ENCODE peak calls at places on chromosomes 13 and 19, in ten cellular contexts. W, J, C, B, A, L, F, N, Z and Q are unnamed samples.

GRCh38 chr13:113897161-113897560 is 33.3 kb upstream of the GAS6 start:
- DNase-seq in W (peak), J (no peak), C (no peak), B (no peak), A (peak), L (no peak), F (no peak), N (no peak), Z (peak), Q (no peak)

GRCh38 chr13:31908696-31909386 is 122.7 kb upstream of the FRY start:
- DNase-seq in W (no peak), J (no peak), C (no peak), B (no peak), A (peak), L (no peak), F (no peak), N (no peak), Z (no peak), Q (no peak)

GRCh38 chr13:32883501-32883900 is 132.7 kb upstream of the KL start:
- DNase-seq in W (peak), J (no peak), C (no peak), B (no peak), A (peak), L (peak), F (no peak), N (peak), Z (no peak), Q (peak)

GRCh38 chr13:50129923-50130685 is 114.9 kb downstream of the KCNRG start:
- DNase-seq in W (no peak), J (no peak), C (peak), B (peak), A (peak), L (peak), F (no peak), N (peak), Z (no peak), Q (no peak)

GRCh38 chr19:13588953-13589833 is 82.9 kb upstream of the CACNA1A start:
- DNase-seq in W (peak), J (peak), C (peak), B (peak), A (peak), L (peak), F (peak), N (peak), Z (no peak), Q (no peak)

GRCh38 chr13:99980201-99981114 is 1.1 kb upstream of the ZIC2 start:
- DNase-seq in W (peak), J (peak), C (peak), B (no peak), A (peak), L (peak), F (peak), N (no peak), Z (peak), Q (no peak)

GRCh38 chr19:27671876-27672275 is 1541.1 kb downstream of the UQCRFS1 start:
- DNase-seq in W (no peak), J (no peak), C (no peak), B (no peak), A (no peak), L (no peak), F (no peak), N (no peak), Z (no peak), Q (no peak)

GRCh38 chr13:108357228-108357627 is 87.7 kb downstream of the TNFSF13B start:
- DNase-seq in W (no peak), J (no peak), C (no peak), B (no peak), A (no peak), L (no peak), F (no peak), N (no peak), Z (no peak), Q (no peak)

GRCh38 chr19:46426506-46427162 is 2.1 kb downstream of the PNMA8C start:
- DNase-seq in W (peak), J (peak), C (peak), B (peak), A (peak), L (no peak), F (no peak), N (peak), Z (no peak), Q (no peak)

GRCh38 chr13:30421093-30422055 is 919 bp upstream of the UBE2L5 start:
- DNase-seq in W (peak), J (peak), C (peak), B (peak), A (peak), L (peak), F (peak), N (peak), Z (peak), Q (no peak)

GRCh38 chr19:3506384-3507340 is 551 bp downstream of the FZR1 start:
- DNase-seq in W (no peak), J (no peak), C (no peak), B (peak), A (peak), L (peak), F (peak), N (peak), Z (no peak), Q (no peak)

GRCh38 chr19:38544569-38545315 is 73.0 kb downstream of the MAP4K1 start:
- DNase-seq in W (no peak), J (no peak), C (no peak), B (no peak), A (peak), L (no peak), F (no peak), N (no peak), Z (peak), Q (peak)

GRCh38 chr19:4678881-4679379 is 8.8 kb upstream of the MYDGF start:
- DNase-seq in W (peak), J (no peak), C (no peak), B (no peak), A (peak), L (no peak), F (no peak), N (no peak), Z (no peak), Q (peak)

GRCh38 chr13:49444517-49445395 is 682 bp downstream of the SETDB2 start:
- DNase-seq in W (peak), J (peak), C (no peak), B (no peak), A (peak), L (peak), F (peak), N (peak), Z (peak), Q (no peak)

GRCh38 chr13:80161896-80162295 is 179.0 kb downstream of the SPRY2 start:
- DNase-seq in W (no peak), J (no peak), C (no peak), B (no peak), A (peak), L (no peak), F (no peak), N (no peak), Z (no peak), Q (no peak)

GRCh38 chr19:6692027-6692426 is 22.1 kb upstream of the TNFSF14 start:
- DNase-seq in W (no peak), J (no peak), C (peak), B (no peak), A (no peak), L (no peak), F (no peak), N (no peak), Z (no peak), Q (no peak)

DNA sequence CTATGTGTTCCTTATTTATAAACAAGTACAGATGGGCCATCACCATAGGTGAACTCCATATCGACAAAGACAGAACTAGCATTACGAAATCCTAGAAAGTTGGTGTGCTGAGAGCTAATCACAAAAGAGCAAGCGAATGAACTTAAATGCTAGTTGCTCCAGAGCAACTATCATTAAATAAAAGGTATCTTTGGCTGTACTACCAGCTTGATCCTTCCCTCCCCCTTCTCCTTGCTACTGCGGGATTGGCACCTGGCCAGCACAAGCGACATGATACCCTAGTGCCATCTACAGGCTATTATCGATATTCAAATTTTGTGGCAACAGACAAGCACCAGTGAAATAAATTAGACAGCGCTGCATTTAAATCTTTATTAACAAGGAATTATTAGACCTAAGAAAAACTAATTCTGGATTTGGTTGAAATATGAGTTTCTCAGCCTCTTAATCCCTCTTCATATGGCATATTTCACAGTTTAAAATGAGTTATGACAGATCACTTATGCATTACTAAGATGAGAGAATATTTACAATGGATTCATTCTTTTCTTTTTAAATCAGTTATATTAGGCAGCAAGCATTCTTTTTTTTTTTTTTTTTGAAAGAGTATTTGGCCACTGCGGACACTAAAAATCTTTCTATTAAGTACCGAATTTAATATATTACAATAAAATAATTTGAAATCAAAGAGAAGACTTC is 5.8 kb downstream of the PCDH9 start:
- DNase-seq in W (peak), J (peak), C (peak), B (peak), A (peak), L (peak), F (peak), N (peak), Z (no peak), Q (no peak)
- H3K27ac ChIP-seq in W (no peak), J (peak), C (no peak), B (peak), A (no peak), L (no peak), F (no peak), N (no peak), Z (no peak), Q (no peak)

DNA sequence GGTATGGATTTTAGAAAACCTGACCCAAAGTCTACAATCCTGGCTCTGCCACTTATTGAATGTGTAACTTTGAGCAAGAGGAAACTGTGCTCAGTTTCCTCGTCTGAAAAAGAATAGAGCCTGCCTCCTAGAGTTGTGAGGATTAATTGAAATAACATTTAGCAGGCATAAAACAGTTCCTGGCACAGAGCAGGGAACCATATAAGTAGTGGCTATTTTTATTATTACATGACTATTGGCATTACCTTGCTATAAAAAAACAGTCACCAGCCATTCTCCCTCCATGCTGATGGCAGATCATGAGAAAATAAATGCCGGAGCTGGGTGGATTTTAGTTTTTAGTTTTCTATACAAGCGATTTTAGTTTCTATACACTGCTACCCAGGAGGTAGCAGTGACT is 5.8 kb downstream of the DOCK9 start:
- DNase-seq in W (no peak), J (no peak), C (no peak), B (no peak), A (no peak), L (no peak), F (no peak), N (no peak), Z (no peak), Q (no peak)
- H3K27ac ChIP-seq in W (no peak), J (peak), C (no peak), B (peak), A (no peak), L (peak), F (no peak), N (no peak), Z (peak), Q (no peak)

GRCh38 chr19:49339364-49340068 is 4.3 kb downstream of the CD37 start:
- DNase-seq in W (peak), J (peak), C (peak), B (peak), A (peak), L (peak), F (no peak), N (peak), Z (no peak), Q (peak)
- H3K27ac ChIP-seq in W (peak), J (peak), C (peak), B (peak), A (no peak), L (peak), F (no peak), N (peak), Z (no peak), Q (peak)

GRCh38 chr13:109783815-109784589 is 2.4 kb downstream of the IRS2 start:
- DNase-seq in W (no peak), J (no peak), C (no peak), B (no peak), A (no peak), L (no peak), F (no peak), N (no peak), Z (no peak), Q (no peak)
- H3K27ac ChIP-seq in W (peak), J (peak), C (peak), B (peak), A (no peak), L (no peak), F (no peak), N (peak), Z (peak), Q (peak)

GRCh38 chr13:63696055-63696454 is 2280.4 kb upstream of the PCDH20 start:
- DNase-seq in W (no peak), J (no peak), C (no peak), B (no peak), A (no peak), L (no peak), F (no peak), N (no peak), Z (no peak), Q (no peak)

GRCh38 chr13:63690672-63691071 is 2275.0 kb upstream of the PCDH20 start:
- DNase-seq in W (no peak), J (no peak), C (no peak), B (no peak), A (no peak), L (no peak), F (no peak), N (no peak), Z (no peak), Q (no peak)

GRCh38 chr13:63693696-63694095 is 2278.0 kb upstream of the PCDH20 start:
- DNase-seq in W (no peak), J (no peak), C (no peak), B (no peak), A (no peak), L (no peak), F (no peak), N (no peak), Z (no peak), Q (no peak)

DNA sequence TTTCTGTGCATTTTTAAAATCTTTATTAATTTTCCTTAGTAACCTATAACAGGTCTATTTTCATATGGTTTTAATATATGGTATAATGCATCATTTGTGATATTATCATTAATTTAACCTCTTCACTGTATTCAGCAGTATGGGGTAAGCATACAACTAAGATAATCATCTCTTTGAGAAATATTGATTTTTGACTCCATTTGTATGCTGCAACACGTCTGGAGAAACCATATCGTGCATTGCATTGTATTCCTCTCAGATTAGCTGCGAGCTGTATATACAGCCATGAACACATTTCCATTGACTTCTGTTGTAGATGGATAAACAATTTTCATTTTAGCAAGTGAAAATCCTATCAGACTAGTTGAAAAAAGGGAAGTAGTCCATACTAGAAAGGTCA is 2275.8 kb upstream of the PCDH20 start:
- DNase-seq in W (no peak), J (no peak), C (no peak), B (no peak), A (no peak), L (no peak), F (no peak), N (no peak), Z (no peak), Q (no peak)
- H3K27ac ChIP-seq in W (no peak), J (no peak), C (no peak), B (no peak), A (no peak), L (no peak), F (no peak), N (no peak), Z (no peak), Q (no peak)